ENCODE peak calls at places on chromosomes 12 and 14, in four cellular contexts. S, H, R and Q are unnamed samples.

GRCh38 chr12:53561590-53561953 is 54.3 kb upstream of the NPFF start:
- DNase-seq in S (no peak), R (no peak), H (no peak), Q (no peak)

GRCh38 chr12:59408431-59408830 is 187.4 kb upstream of the SLC16A7 start:
- DNase-seq in R (no peak), S (no peak), H (no peak), Q (no peak)

GRCh38 chr14:43522191-43522590 is 984.9 kb downstream of the FSCB start:
- DNase-seq in H (no peak), R (no peak), S (no peak), Q (no peak)

GRCh38 chr12:805022-805632 is 52.7 kb downstream of the WNK1 start:
- DNase-seq in S (no peak), H (no peak), R (no peak), Q (no peak)

GRCh38 chr12:6630696-6631095 is 5.1 kb downstream of the LPAR5 start:
- DNase-seq in R (no peak), H (no peak), S (no peak), Q (no peak)

GRCh38 chr14:67892466-67893120 is 73.0 kb downstream of the RAD51B start:
- DNase-seq in H (no peak), S (no peak), R (no peak), Q (no peak)

GRCh38 chr12:26821212-26821701 is 11.7 kb downstream of the ITPR2 start:
- DNase-seq in R (no peak), H (no peak), S (no peak), Q (no peak)

GRCh38 chr12:92898755-92899154 is 30.3 kb downstream of the EEA1 start:
- DNase-seq in R (no peak), S (no peak), H (no peak), Q (no peak)

GRCh38 chr12:131774576-131774975 is 53.6 kb upstream of the MMP17 start:
- DNase-seq in R (no peak), S (no peak), H (no peak), Q (no peak)

GRCh38 chr12:114858388-114859146 is 174.6 kb upstream of the TBX3 start:
- DNase-seq in R (no peak), H (peak), S (no peak), Q (no peak)

GRCh38 chr12:62677355-62677754 is 210.7 kb downstream of the MON2 start:
- DNase-seq in H (no peak), R (no peak), S (no peak), Q (no peak)

GRCh38 chr12:71710276-71711125 is 24.6 kb downstream of the TMEM19 start:
- DNase-seq in H (no peak), R (no peak), S (no peak), Q (no peak)

GRCh38 chr14:90330203-90331196 is 1.2 kb downstream of the NRDE2 start:
- DNase-seq in R (no peak), H (no peak), S (no peak), Q (no peak)